ENCODE peak calls at places on chromosomes 6 and 20, in seven cellular contexts. W is right lobe of liver; Z is heart right ventricle; N is foreskin keratinocyte; Q is CD4-positive, CD25-positive, alpha-beta regulatory T cell; B is upper lobe of right lung; P is psoas muscle. E is an unnamed sample. For H3K27me3, the result is how much of the 10 kb centered on the place peaks cover.

GRCh38 chr20:56433880-56434255 is 21.8 kb downstream of the CASS4 start:
- ATAC-seq in N (no peak), Z (peak), P (no peak), Q (no peak), W (no peak), B (peak), E (peak)

GRCh38 chr6:996271-996852 is 303.4 kb upstream of the EXOC2 start:
- ATAC-seq in N (no peak), W (no peak), Z (no peak), B (peak), Q (no peak), P (no peak), E (no peak)

GRCh38 chr6:136090929-136091328 is 159.2 kb downstream of the MTFR2 start:
- ATAC-seq in Q (no peak), P (no peak), Z (no peak), W (no peak), B (no peak), N (no peak), E (no peak)

GRCh38 chr6:113433506-113433991 is 423.6 kb upstream of the MARCKS start:
- ATAC-seq in P (peak), Z (no peak), N (no peak), B (peak), W (peak), Q (no peak), E (peak)

GRCh38 chr6:105372862-105373182 is 30.1 kb downstream of the PREP start:
- ATAC-seq in N (peak), P (no peak), Z (no peak), W (no peak), B (no peak), Q (no peak), E (no peak)

GRCh38 chr20:5590899-5591298 is 159.3 kb upstream of the SHLD1 start:
- ATAC-seq in B (no peak), N (no peak), P (no peak), Q (no peak), W (no peak), Z (no peak), E (no peak)

GRCh38 chr6:84466521-84466920 is 239.1 kb upstream of the CEP162 start:
- ATAC-seq in Z (no peak), B (no peak), Q (no peak), P (no peak), W (no peak), N (no peak), E (no peak)

GRCh38 chr6:100307561-100307960 is 157.2 kb downstream of the SIM1 start:
- ATAC-seq in Z (no peak), B (no peak), P (no peak), N (peak), W (no peak), Q (no peak), E (no peak)

GRCh38 chr6:137434640-137435039 is 59.6 kb downstream of the OLIG3 start:
- ATAC-seq in Z (no peak), Q (no peak), B (no peak), W (no peak), N (no peak), P (no peak), E (no peak)

GRCh38 chr6:125924697-125925358 is 31.7 kb upstream of the HINT3 start:
- ATAC-seq in N (peak), W (no peak), B (peak), Q (no peak), P (no peak), Z (no peak), E (no peak)

GRCh38 chr6:39411465-39411864 is 89.0 kb upstream of the KCNK16 start:
- ATAC-seq in N (peak), B (no peak), Q (no peak), P (no peak), Z (no peak), W (no peak), E (no peak)

GRCh38 chr20:47263502-47264084 is 92.9 kb downstream of the ZMYND8 start:
- ATAC-seq in B (no peak), Q (no peak), W (no peak), Z (no peak), N (no peak), P (peak), E (peak)

GRCh38 chr20:63122626-63123025 is 93.3 kb downstream of the YTHDF1 start:
- ATAC-seq in Q (no peak), W (no peak), Z (no peak), N (no peak), P (no peak), B (no peak), E (no peak)

GRCh38 chr20:63123326-63123725 is 92.6 kb downstream of the YTHDF1 start:
- ATAC-seq in P (no peak), N (no peak), Q (no peak), Z (no peak), B (no peak), W (no peak), E (no peak)

GRCh38 chr20:63121749-63122405 is 94.1 kb downstream of the YTHDF1 start:
- ATAC-seq in Q (no peak), Z (no peak), P (no peak), W (no peak), N (no peak), B (no peak), E (no peak)

GRCh38 chr20:63120286-63121090 is 95.4 kb downstream of the YTHDF1 start:
- ATAC-seq in Q (no peak), Z (no peak), P (no peak), N (no peak), B (no peak), W (no peak), E (no peak)

DNA sequence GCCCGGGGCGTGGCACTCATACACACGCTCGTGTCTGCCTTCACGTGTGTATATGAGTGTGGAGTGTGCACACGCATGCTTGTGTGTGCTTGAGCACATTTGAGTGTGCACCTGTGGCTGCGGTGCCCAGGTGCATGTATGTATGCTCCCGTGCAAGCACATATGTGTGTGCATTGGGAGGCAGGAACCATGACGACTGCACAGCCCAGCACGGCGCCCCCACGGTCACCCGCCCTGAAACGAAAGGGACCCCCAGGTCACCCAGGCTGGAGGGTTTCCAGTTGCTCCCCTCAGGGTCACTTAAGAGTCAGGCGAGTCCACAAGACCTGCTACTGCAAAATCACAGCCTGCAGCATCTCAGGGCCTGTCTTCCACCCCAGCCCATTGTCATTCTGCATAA is 94.7 kb downstream of the YTHDF1 start:
- ATAC-seq in P (no peak), Z (no peak), W (no peak), Q (no peak), B (no peak), N (no peak), E (no peak)
- H3K27me3 ChIP-seq in P (under half), Z (half or more), W (under half), Q (under half), B (under half), N (under half), E (half or more)

DNA sequence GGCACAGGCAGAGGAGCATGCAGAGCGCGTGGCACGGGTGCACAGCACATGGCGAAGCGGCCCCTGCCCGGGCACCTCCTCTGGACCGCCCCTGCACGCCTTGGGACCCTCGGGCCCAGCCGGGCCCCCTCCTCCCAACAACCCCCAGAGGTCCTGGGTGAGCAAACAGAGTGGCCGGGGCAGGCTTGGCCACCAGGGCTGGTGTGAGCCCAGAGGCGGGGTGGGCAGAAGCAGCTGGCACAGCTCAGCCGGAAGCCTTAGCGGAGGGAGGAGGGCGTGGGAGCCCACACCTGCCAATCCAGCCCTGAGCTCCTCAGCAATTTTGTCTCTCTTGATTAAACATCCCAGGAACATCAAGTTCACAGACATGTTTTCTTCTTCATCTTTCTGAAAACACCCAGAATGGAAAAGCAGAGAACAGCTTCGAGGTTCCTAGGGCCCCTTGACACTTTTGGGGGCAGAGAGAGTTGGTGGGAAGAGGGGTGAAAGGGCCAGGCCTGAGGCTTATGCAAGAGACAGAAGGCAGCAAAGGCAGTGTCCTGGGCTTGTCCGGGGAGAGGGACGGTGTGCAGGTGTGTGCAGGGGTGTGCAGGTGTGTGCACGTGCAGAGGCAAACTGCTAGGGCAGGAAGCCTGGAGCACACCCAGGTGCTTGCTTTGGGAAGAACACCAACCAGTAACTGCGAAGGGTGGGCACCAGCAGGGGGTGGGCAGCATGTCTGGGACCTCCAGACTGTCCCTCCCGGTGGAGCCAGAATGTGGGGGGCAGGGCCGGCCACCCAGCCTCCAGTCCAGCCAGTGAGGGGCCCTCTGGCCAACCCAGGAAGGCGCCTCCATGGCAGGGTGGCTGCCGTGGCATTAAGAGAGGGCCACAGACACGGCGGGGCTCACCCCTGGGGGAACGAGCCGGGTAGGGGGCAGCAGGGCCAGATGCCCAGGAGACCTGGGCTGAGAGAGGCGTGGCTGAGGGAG is 4.8 kb downstream of the HRH3 start:
- ATAC-seq in N (no peak), Q (no peak), Z (no peak), P (no peak), B (no peak), W (no peak), E (no peak)
- H3K27me3 ChIP-seq in N (half or more), Q (under half), Z (half or more), P (under half), B (half or more), W (under half), E (half or more)

GRCh38 chr6:33880746-33881145 is 76.9 kb upstream of the MLN start:
- ATAC-seq in P (no peak), W (no peak), B (no peak), N (no peak), Q (no peak), Z (no peak), E (no peak)
- H3K27me3 ChIP-seq in P (under half), W (under half), B (under half), N (under half), Q (under half), Z (under half), E (under half)

GRCh38 chr20:62217913-62218773 is 1.9 kb downstream of the HRH3 start:
- ATAC-seq in Z (no peak), W (no peak), B (no peak), N (no peak), P (no peak), Q (no peak), E (no peak)
- H3K27me3 ChIP-seq in Z (half or more), W (under half), B (half or more), N (half or more), P (under half), Q (under half), E (half or more)

DNA sequence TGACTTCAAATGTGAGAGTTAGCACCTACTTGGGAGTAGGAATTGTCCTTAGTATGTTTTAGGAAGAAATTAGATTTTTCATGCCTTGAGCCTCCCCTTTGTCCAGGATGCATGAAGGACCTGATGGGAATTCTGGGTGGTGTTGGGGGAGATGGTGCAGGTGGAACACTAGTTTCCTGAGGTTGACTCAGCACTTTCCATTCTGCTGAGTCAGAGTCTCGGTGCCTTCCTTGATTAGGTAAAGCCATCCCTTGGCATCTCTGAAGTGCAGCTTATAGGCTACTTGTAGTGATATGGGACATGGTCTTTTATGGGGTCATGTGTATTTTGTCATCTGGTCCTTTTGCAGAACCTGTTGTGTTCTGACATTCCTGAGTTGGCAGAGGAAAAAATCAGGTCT is 105.3 kb downstream of the PHACTR3 start:
- ATAC-seq in W (no peak), Q (no peak), N (no peak), B (no peak), P (no peak), Z (no peak), E (no peak)
- H3K27me3 ChIP-seq in W (under half), Q (under half), N (under half), B (under half), P (under half), Z (under half), E (under half)

DNA sequence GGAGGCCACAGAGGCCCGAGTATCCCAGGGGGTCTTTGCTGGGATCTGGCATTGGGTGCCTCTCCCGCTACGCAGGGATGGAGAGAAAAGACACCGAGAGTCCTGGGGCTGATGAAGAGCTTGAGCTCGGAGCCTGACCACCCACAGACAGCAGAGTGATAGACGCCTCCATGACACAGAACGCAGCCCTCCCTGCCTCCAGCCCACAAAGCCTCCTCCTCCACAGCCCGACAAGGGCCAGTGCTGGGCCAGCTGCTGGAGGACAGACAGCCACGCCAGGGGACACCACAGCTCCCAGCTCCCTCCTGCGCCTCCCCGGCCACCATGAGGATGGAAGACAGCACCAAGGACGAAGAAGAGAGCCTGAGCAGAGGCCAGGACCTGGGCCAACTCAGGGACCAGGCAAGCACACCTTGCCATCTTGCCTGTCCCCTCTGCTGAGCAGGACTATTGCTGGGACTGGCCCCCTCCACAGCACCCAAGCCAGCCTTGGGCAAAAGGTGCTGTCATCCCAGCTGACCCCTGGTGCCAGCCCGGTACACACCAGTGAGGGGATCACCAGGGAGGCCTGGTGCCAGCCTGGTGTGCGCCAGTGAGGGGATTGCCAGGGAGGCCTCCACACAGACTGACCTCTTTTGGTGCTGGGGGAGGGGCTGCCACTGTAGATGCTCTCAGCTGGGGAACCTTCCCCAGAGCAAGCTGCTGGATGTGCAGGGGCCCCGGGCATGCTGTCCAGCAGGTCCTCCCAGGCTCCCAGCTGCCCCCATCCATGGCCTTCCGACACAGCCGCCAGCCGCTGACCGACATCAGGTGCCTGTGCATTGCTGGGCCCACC is 96.3 kb downstream of the YTHDF1 start:
- ATAC-seq in Z (no peak), B (no peak), W (no peak), Q (no peak), N (no peak), P (no peak), E (no peak)
- H3K27me3 ChIP-seq in Z (half or more), B (under half), W (under half), Q (under half), N (under half), P (under half), E (half or more)

GRCh38 chr20:62723351-62723750 is 14.7 kb downstream of the NTSR1 start:
- ATAC-seq in W (no peak), Z (no peak), P (peak), B (peak), Q (no peak), N (no peak), E (peak)
- H3K27me3 ChIP-seq in W (under half), Z (half or more), P (under half), B (under half), Q (under half), N (under half), E (half or more)

DNA sequence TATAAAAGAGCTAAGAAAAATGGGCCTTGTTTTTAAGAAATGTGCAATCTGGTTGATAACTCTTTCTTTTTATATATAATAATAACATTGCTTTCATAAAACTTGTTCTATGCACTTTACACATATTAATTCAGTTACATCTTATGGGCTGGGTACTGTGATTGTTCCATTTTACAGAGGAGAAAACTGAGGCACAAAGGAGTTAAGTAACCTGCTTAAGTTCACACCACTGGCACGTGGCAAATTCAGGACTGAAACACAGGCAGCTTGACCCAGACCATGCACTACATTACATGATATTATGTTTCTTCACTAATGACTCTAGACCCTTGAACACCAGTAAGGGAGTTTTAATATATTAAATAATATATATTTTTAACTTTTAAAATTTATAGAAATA is 15.4 kb upstream of the IYD start:
- ATAC-seq in Q (no peak), B (no peak), W (no peak), N (no peak), P (no peak), Z (no peak), E (no peak)
- H3K27me3 ChIP-seq in Q (under half), B (under half), W (under half), N (under half), P (under half), Z (under half), E (under half)

E was measured in gastroesophageal sphincter.